ENCODE peak calls at places on chromosomes 3 and 15, in four cellular contexts. One of them, this sample, is unnamed.

GRCh38 chr3:174376346-174376745 is 482.8 kb upstream of the NAALADL2 start:
- DNase-seq in endodermal cell: no peak
- DNase-seq in CD4-positive, alpha-beta T cell: no peak
- DNase-seq in dorsolateral prefrontal cortex: no peak
- DNase-seq in this sample: no peak

GRCh38 chr3:186461141-186461540 is 83.0 kb downstream of the CRYGS start:
- DNase-seq in endodermal cell: no peak
- DNase-seq in CD4-positive, alpha-beta T cell: no peak
- DNase-seq in dorsolateral prefrontal cortex: no peak
- DNase-seq in this sample: no peak

GRCh38 chr15:90002428-90002844 is 1.3 kb downstream of the ZNF710 start:
- DNase-seq in endodermal cell: peak; percentile 77
- DNase-seq in CD4-positive, alpha-beta T cell: no peak
- DNase-seq in dorsolateral prefrontal cortex: no peak
- DNase-seq in this sample: peak; percentile 57

GRCh38 chr15:71802770-71803169 is 7.6 kb upstream of the NR2E3 start:
- DNase-seq in endodermal cell: peak; percentile 87
- DNase-seq in CD4-positive, alpha-beta T cell: no peak
- DNase-seq in dorsolateral prefrontal cortex: no peak
- DNase-seq in this sample: no peak

GRCh38 chr3:63400259-63400860 is 122.3 kb downstream of the SYNPR start:
- DNase-seq in endodermal cell: no peak
- DNase-seq in CD4-positive, alpha-beta T cell: no peak
- DNase-seq in dorsolateral prefrontal cortex: no peak
- DNase-seq in this sample: no peak

GRCh38 chr15:60120100-60120499 is 116.0 kb downstream of the FOXB1 start:
- DNase-seq in endodermal cell: peak; percentile 90
- DNase-seq in CD4-positive, alpha-beta T cell: no peak
- DNase-seq in dorsolateral prefrontal cortex: no peak
- DNase-seq in this sample: no peak

GRCh38 chr15:39171944-39172368 is 408.9 kb upstream of the THBS1 start:
- DNase-seq in endodermal cell: peak; percentile 90
- DNase-seq in CD4-positive, alpha-beta T cell: no peak
- DNase-seq in dorsolateral prefrontal cortex: no peak
- DNase-seq in this sample: peak; percentile 13

GRCh38 chr3:169404491-169404890 is 259.0 kb downstream of the MECOM start:
- DNase-seq in endodermal cell: peak; percentile 52
- DNase-seq in CD4-positive, alpha-beta T cell: no peak
- DNase-seq in dorsolateral prefrontal cortex: no peak
- DNase-seq in this sample: no peak

GRCh38 chr3:134685881-134686802 is 35.3 kb upstream of the KY start:
- DNase-seq in endodermal cell: no peak
- DNase-seq in CD4-positive, alpha-beta T cell: no peak
- DNase-seq in dorsolateral prefrontal cortex: no peak
- DNase-seq in this sample: no peak

GRCh38 chr3:51968175-51968681 is 974 bp upstream of the PCBP4 start:
- DNase-seq in endodermal cell: peak; percentile 78
- DNase-seq in CD4-positive, alpha-beta T cell: no peak
- DNase-seq in dorsolateral prefrontal cortex: no peak
- DNase-seq in this sample: no peak

GRCh38 chr15:58002338-58003126 is 63.0 kb downstream of the ALDH1A2 start:
- DNase-seq in endodermal cell: no peak
- DNase-seq in CD4-positive, alpha-beta T cell: no peak
- DNase-seq in dorsolateral prefrontal cortex: no peak
- DNase-seq in this sample: no peak

GRCh38 chr3:135927170-135927569 is 38.4 kb upstream of the PPP2R3A start:
- DNase-seq in endodermal cell: no peak
- DNase-seq in CD4-positive, alpha-beta T cell: no peak
- DNase-seq in dorsolateral prefrontal cortex: no peak
- DNase-seq in this sample: no peak

GRCh38 chr15:90364251-90364650 is 12.2 kb downstream of the ZNF774 start:
- DNase-seq in endodermal cell: no peak
- DNase-seq in CD4-positive, alpha-beta T cell: no peak
- DNase-seq in dorsolateral prefrontal cortex: no peak
- DNase-seq in this sample: no peak

GRCh38 chr3:149145361-149145760 is 15.9 kb downstream of the HPS3 start:
- DNase-seq in endodermal cell: no peak
- DNase-seq in CD4-positive, alpha-beta T cell: no peak
- DNase-seq in dorsolateral prefrontal cortex: no peak
- DNase-seq in this sample: no peak

GRCh38 chr3:155504682-155505081 is 211.2 kb upstream of the STRIT1 start:
- DNase-seq in endodermal cell: no peak
- DNase-seq in CD4-positive, alpha-beta T cell: no peak
- DNase-seq in dorsolateral prefrontal cortex: no peak
- DNase-seq in this sample: no peak

GRCh38 chr15:83310521-83311456 is 26.3 kb upstream of the BNC1 start:
- DNase-seq in endodermal cell: no peak
- DNase-seq in CD4-positive, alpha-beta T cell: no peak
- DNase-seq in dorsolateral prefrontal cortex: no peak
- DNase-seq in this sample: no peak

GRCh38 chr3:152295344-152295743 is 26.6 kb downstream of the MBNL1 start:
- DNase-seq in endodermal cell: no peak
- DNase-seq in CD4-positive, alpha-beta T cell: no peak
- DNase-seq in dorsolateral prefrontal cortex: no peak
- DNase-seq in this sample: no peak

GRCh38 chr3:68088216-68088615 is 433.8 kb upstream of the SUCLG2 start:
- DNase-seq in endodermal cell: no peak
- DNase-seq in CD4-positive, alpha-beta T cell: peak; percentile 48
- DNase-seq in dorsolateral prefrontal cortex: no peak
- DNase-seq in this sample: no peak

GRCh38 chr15:45253330-45253729 is 1.3 kb downstream of the SLC28A2 start:
- DNase-seq in endodermal cell: peak; percentile 71
- DNase-seq in CD4-positive, alpha-beta T cell: no peak
- DNase-seq in dorsolateral prefrontal cortex: no peak
- DNase-seq in this sample: no peak

GRCh38 chr3:195808741-195809290 is 2.9 kb downstream of the MUC4 start:
- DNase-seq in endodermal cell: peak; percentile 50
- DNase-seq in CD4-positive, alpha-beta T cell: no peak
- DNase-seq in dorsolateral prefrontal cortex: no peak
- DNase-seq in this sample: no peak

GRCh38 chr3:156527060-156527459 is 27.9 kb downstream of the SSR3 start:
- DNase-seq in endodermal cell: no peak
- DNase-seq in CD4-positive, alpha-beta T cell: no peak
- DNase-seq in dorsolateral prefrontal cortex: no peak
- DNase-seq in this sample: no peak

GRCh38 chr3:33184863-33185262 is 33.7 kb downstream of the SUSD5 start:
- DNase-seq in endodermal cell: no peak
- DNase-seq in CD4-positive, alpha-beta T cell: no peak
- DNase-seq in dorsolateral prefrontal cortex: no peak
- DNase-seq in this sample: no peak

GRCh38 chr15:63481105-63481810 is 23.1 kb upstream of the USP3 start:
- DNase-seq in endodermal cell: peak; percentile 50
- DNase-seq in CD4-positive, alpha-beta T cell: no peak
- DNase-seq in dorsolateral prefrontal cortex: no peak
- DNase-seq in this sample: no peak

GRCh38 chr15:75723847-75724660 is 11.4 kb upstream of the CSPG4 start:
- DNase-seq in endodermal cell: peak; percentile 60
- DNase-seq in CD4-positive, alpha-beta T cell: peak; percentile 33
- DNase-seq in dorsolateral prefrontal cortex: peak; percentile 83
- DNase-seq in this sample: no peak

GRCh38 chr3:26712211-26713026 is 89.8 kb downstream of the LRRC3B start:
- DNase-seq in endodermal cell: peak; percentile 61
- DNase-seq in CD4-positive, alpha-beta T cell: no peak
- DNase-seq in dorsolateral prefrontal cortex: no peak
- DNase-seq in this sample: no peak

GRCh38 chr15:68979036-68979435 is 35.5 kb upstream of the NOX5 start:
- DNase-seq in endodermal cell: no peak
- DNase-seq in CD4-positive, alpha-beta T cell: no peak
- DNase-seq in dorsolateral prefrontal cortex: no peak
- DNase-seq in this sample: no peak

GRCh38 chr3:41682996-41683395 is 278.9 kb downstream of the ULK4 start:
- DNase-seq in endodermal cell: no peak
- DNase-seq in CD4-positive, alpha-beta T cell: no peak
- DNase-seq in dorsolateral prefrontal cortex: no peak
- DNase-seq in this sample: no peak
- H3K27ac ChIP-seq in endodermal cell: no peak overlapping the region
- H3K27ac ChIP-seq in CD4-positive, alpha-beta T cell: no peak overlapping the region
- H3K27ac ChIP-seq in dorsolateral prefrontal cortex: no peak overlapping the region
- H3K27ac ChIP-seq in this sample: no peak overlapping the region

GRCh38 chr3:188682316-188682715 is 489.5 kb upstream of the TPRG1 start:
- DNase-seq in endodermal cell: no peak
- DNase-seq in CD4-positive, alpha-beta T cell: no peak
- DNase-seq in dorsolateral prefrontal cortex: no peak
- DNase-seq in this sample: no peak
- H3K27ac ChIP-seq in endodermal cell: no peak overlapping the region
- H3K27ac ChIP-seq in CD4-positive, alpha-beta T cell: no peak overlapping the region
- H3K27ac ChIP-seq in dorsolateral prefrontal cortex: no peak overlapping the region
- H3K27ac ChIP-seq in this sample: no peak overlapping the region

DNA sequence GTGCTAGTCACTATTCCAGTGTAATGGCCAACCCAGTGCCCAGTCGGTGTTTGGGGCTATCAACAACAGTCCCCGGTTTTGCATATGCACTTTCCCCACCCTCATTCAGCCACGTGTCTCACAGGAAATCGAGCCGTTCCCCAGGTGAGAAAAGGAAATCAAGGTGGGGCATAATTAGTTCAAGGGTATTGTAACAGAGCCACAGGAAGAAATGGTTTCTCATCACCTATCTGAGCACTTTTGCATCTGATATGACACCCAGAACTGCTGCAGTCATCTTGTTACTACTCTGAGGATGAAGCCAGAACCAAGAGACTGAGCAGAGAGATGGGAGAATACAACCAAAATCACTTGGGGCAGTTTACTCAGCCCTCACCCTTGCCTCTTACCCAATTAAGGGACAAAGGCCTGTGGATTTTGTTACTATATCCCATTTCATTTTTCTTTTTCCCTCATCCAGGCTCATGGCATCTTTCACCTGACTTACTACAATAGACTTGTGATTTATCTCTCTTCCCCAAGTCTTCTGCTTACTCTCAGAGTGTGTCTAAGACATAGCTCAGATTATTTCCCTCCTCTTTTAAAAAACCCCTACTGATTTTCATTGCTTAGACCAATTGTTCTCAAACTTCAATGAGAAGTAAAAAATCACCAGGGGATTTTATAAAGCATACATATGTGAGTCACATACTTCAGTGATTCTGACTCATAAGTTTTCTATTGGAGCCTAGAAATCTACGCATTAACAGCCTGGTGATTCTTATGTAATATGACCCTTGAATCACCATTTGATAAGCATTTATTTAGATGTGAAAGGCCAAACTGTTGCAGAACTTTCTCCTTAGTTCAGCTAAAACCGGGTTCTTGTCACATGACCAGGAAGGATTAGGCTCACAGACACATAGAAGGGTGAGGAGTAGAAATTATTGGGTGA is 40.5 kb downstream of the TRAT1 start:
- DNase-seq in endodermal cell: no peak
- DNase-seq in CD4-positive, alpha-beta T cell: no peak
- DNase-seq in dorsolateral prefrontal cortex: no peak
- DNase-seq in this sample: no peak
- H3K27ac ChIP-seq in endodermal cell: no peak overlapping the region
- H3K27ac ChIP-seq in CD4-positive, alpha-beta T cell: peak overlapping the region; percentile 42
- H3K27ac ChIP-seq in dorsolateral prefrontal cortex: no peak overlapping the region
- H3K27ac ChIP-seq in this sample: no peak overlapping the region

GRCh38 chr15:64634020-64634419 is 141.4 kb downstream of the RBPMS2 start:
- DNase-seq in endodermal cell: peak; percentile 60
- DNase-seq in CD4-positive, alpha-beta T cell: peak; percentile 7
- DNase-seq in dorsolateral prefrontal cortex: no peak
- DNase-seq in this sample: no peak

GRCh38 chr15:64636101-64636500 is 139.3 kb downstream of the RBPMS2 start:
- DNase-seq in endodermal cell: no peak
- DNase-seq in CD4-positive, alpha-beta T cell: no peak
- DNase-seq in dorsolateral prefrontal cortex: no peak
- DNase-seq in this sample: no peak

GRCh38 chr15:64633332-64633731 is 142.1 kb downstream of the RBPMS2 start:
- DNase-seq in endodermal cell: no peak
- DNase-seq in CD4-positive, alpha-beta T cell: no peak
- DNase-seq in dorsolateral prefrontal cortex: no peak
- DNase-seq in this sample: no peak

GRCh38 chr15:64635486-64635815 is 139.9 kb downstream of the RBPMS2 start:
- DNase-seq in endodermal cell: peak; percentile 55
- DNase-seq in CD4-positive, alpha-beta T cell: no peak
- DNase-seq in dorsolateral prefrontal cortex: no peak
- DNase-seq in this sample: no peak

GRCh38 chr15:64634576-64635485 is 140.6 kb downstream of the RBPMS2 start:
- DNase-seq in endodermal cell: peak; percentile 94
- DNase-seq in CD4-positive, alpha-beta T cell: no peak
- DNase-seq in dorsolateral prefrontal cortex: no peak
- DNase-seq in this sample: no peak
- H3K27ac ChIP-seq in endodermal cell: peak overlapping the region; percentile 92
- H3K27ac ChIP-seq in CD4-positive, alpha-beta T cell: no peak overlapping the region
- H3K27ac ChIP-seq in dorsolateral prefrontal cortex: peak overlapping the region; percentile 52
- H3K27ac ChIP-seq in this sample: no peak overlapping the region

GRCh38 chr15:59105839-59106238 is 893 bp downstream of the CCNB2 start:
- DNase-seq in endodermal cell: no peak
- DNase-seq in CD4-positive, alpha-beta T cell: no peak
- DNase-seq in dorsolateral prefrontal cortex: no peak
- DNase-seq in this sample: no peak
- H3K27ac ChIP-seq in endodermal cell: no peak overlapping the region
- H3K27ac ChIP-seq in CD4-positive, alpha-beta T cell: no peak overlapping the region
- H3K27ac ChIP-seq in dorsolateral prefrontal cortex: no peak overlapping the region
- H3K27ac ChIP-seq in this sample: no peak overlapping the region

DNA sequence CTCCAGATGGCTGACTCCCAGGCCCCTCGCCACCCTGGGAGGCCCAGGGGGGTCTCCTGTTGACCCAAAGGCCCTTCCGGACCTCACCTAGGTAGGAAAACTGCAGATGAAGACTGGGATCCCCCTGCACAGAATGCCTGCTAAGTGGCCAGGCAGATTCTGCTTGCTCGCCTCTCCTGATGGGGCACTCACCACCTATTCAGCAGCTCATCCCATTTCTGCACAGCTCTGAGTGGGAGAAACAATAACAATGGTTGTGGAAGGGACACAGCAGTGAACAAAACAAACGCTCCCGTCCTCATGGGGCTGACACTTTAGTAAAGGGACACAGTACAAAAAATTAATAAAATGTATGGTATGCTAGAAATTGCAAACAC is 24.9 kb upstream of the FGD5 start:
- DNase-seq in endodermal cell: no peak
- DNase-seq in CD4-positive, alpha-beta T cell: no peak
- DNase-seq in dorsolateral prefrontal cortex: peak; percentile 24
- DNase-seq in this sample: no peak
- H3K27ac ChIP-seq in endodermal cell: no peak overlapping the region
- H3K27ac ChIP-seq in CD4-positive, alpha-beta T cell: no peak overlapping the region
- H3K27ac ChIP-seq in dorsolateral prefrontal cortex: no peak overlapping the region
- H3K27ac ChIP-seq in this sample: no peak overlapping the region

This sample was measured in substantia nigra.